ENCODE peak calls at places on chromosomes 4 and X, in eight cellular contexts. S, E, K, P, C, Y, X and R are unnamed samples.

GRCh38 chrX:9339603-9340569 is 125.0 kb upstream of the TBL1X start:
- DNase-seq in S (no peak), E (no peak), K (no peak), P (peak), C (no peak), Y (no peak), X (no peak), R (no peak)

GRCh38 chr4:169582203-169582602 is 30.2 kb downstream of the NEK1 start:
- DNase-seq in S (no peak), E (no peak), K (no peak), P (no peak), C (no peak), Y (no peak), X (no peak), R (no peak)

GRCh38 chr4:11720292-11720691 is 291.6 kb upstream of the HS3ST1 start:
- DNase-seq in S (peak), E (no peak), K (no peak), P (no peak), C (peak), Y (peak), X (no peak), R (peak)

GRCh38 chr4:98242538-98242937 is 18.6 kb upstream of the RAP1GDS1 start:
- DNase-seq in S (no peak), E (no peak), K (no peak), P (no peak), C (no peak), Y (no peak), X (no peak), R (no peak)

GRCh38 chr4:145182212-145182611 is 1.8 kb upstream of the OTUD4 start:
- DNase-seq in S (no peak), E (no peak), K (no peak), P (no peak), C (no peak), Y (no peak), X (no peak), R (no peak)

GRCh38 chr4:84503495-84504437 is 4.7 kb upstream of the NKX6-1 start:
- DNase-seq in S (peak), E (peak), K (peak), P (no peak), C (peak), Y (peak), X (no peak), R (peak)

GRCh38 chr4:109256847-109257246 is 45.6 kb downstream of the COL25A1 start:
- DNase-seq in S (no peak), E (no peak), K (no peak), P (no peak), C (no peak), Y (no peak), X (no peak), R (no peak)

GRCh38 chr4:8192748-8193738 is 6.0 kb upstream of the SH3TC1 start:
- DNase-seq in S (peak), E (no peak), K (peak), P (no peak), C (peak), Y (peak), X (no peak), R (peak)

GRCh38 chrX:9730752-9731151 is 34.9 kb downstream of the GPR143 start:
- DNase-seq in S (no peak), E (no peak), K (no peak), P (no peak), C (no peak), Y (no peak), X (no peak), R (no peak)

GRCh38 chr4:106809083-106809482 is 227.0 kb downstream of the DKK2 start:
- DNase-seq in S (peak), E (no peak), K (peak), P (no peak), C (peak), Y (peak), X (no peak), R (peak)

GRCh38 chr4:62118558-62118957 is 918.4 kb downstream of the ADGRL3 start:
- DNase-seq in S (no peak), E (no peak), K (peak), P (no peak), C (no peak), Y (no peak), X (no peak), R (no peak)